ENCODE peak calls at places on chromosomes 12 and 14, in five cellular contexts. I, O, G, Q and X are unnamed samples.

GRCh38 chr14:55071870-55072640 is 20.6 kb downstream of the MAPK1IP1L start:
- DNase-seq in G (no peak), Q (peak; percentile 50), I (no peak), O (peak; percentile 21), X (peak; percentile 58)

GRCh38 chr12:55706840-55707671 is 648 bp downstream of the ITGA7 start:
- DNase-seq in I (no peak), O (no peak), G (no peak), Q (no peak), X (no peak)

GRCh38 chr14:67343601-67344230 is 15.9 kb downstream of the ATP6V1D start:
- DNase-seq in Q (no peak), G (no peak), O (no peak), I (no peak), X (no peak)

GRCh38 chr14:92459479-92460421 is 53.8 kb upstream of the RIN3 start:
- DNase-seq in O (peak; percentile 42), I (no peak), Q (peak; percentile 11), G (no peak), X (no peak)

GRCh38 chr12:50088577-50089335 is 3.6 kb downstream of the SMARCD1 start:
- DNase-seq in G (no peak), Q (peak; percentile 55), I (peak; percentile 68), O (no peak), X (no peak)

GRCh38 chr12:29023436-29024076 is 125.5 kb upstream of the FAR2 start:
- DNase-seq in O (no peak), I (no peak), G (no peak), Q (peak; percentile 71), X (no peak)

GRCh38 chr14:94121485-94121884 is 7.9 kb downstream of the IFI27L2 start:
- DNase-seq in O (no peak), I (no peak), G (no peak), Q (no peak), X (no peak)

GRCh38 chr12:49843411-49843810 is 505 bp upstream of the BCDIN3D start:
- DNase-seq in I (no peak), Q (peak; percentile 14), O (no peak), G (no peak), X (no peak)

GRCh38 chr12:9113987-9114309 is 1.8 kb downstream of the A2M start:
- DNase-seq in O (no peak), Q (no peak), G (no peak), I (no peak), X (no peak)
- H3K4me3 ChIP-seq in O (peak overlapping the region; percentile 39), Q (peak overlapping the region; percentile 62), G (peak overlapping the region; percentile 58), I (peak overlapping the region; percentile 46), X (peak overlapping the region; percentile 40)

DNA sequence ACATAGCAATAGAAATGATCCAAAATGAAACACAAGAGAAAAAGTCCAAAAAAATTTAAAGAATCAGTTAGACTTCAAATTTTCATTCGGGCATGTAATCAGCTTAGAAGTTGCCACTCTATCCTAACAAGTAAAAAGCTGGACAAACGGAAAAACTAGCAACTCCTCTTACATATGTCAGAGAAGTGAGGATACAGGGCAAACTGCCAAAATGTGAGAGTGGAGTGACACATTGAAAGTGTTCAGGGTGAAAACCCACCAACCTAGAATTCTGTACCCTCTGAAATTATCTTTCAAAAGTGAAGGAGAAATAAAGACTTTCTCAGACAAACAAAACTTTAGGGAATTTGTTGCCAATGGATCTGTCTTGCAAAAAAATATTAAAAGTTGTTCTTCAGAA is 42.0 kb upstream of the CHPT1 start:
- DNase-seq in I (no peak), G (no peak), O (no peak), Q (no peak), X (no peak)
- H3K4me3 ChIP-seq in I (no peak overlapping the region), G (no peak overlapping the region), O (no peak overlapping the region), Q (no peak overlapping the region), X (no peak overlapping the region)

DNA sequence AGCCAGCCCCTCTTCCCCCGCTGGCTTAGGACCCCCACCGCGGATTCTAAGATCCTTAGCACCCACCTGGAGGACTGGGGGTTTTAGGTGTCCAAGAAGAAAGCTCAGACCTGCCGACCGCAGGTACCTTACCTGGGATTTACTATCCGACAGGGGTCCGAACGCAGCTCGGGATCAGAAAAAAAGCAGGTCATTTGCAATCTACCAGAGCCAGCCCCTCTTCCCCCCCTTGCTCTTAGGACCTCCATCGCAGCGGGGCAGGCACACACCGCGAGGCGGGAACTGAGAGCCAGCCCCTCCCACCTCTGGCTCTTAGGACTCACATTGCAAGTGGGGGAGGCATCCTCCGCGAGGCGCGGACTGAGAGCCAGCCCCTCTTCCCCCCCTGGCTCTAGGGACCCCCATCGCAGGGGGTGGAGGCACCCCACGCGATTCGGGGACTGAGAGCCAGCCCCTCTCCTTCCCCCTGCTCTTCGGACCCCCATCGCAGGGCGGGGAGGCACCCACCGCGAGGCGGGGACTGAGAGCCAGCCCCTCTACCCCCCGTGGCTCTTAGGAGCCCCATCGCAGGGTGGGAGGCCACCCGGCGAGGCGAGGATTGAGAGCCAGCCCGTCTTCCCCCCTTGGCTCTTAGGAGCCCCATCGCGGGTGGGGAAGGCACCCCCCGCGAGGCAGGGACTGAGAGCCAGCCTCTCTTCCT is 45.3 kb downstream of the DDX11 start:
- DNase-seq in I (peak; percentile 45), O (no peak), G (no peak), Q (peak; percentile 62), X (no peak)
- H3K4me3 ChIP-seq in I (peak overlapping the region; percentile 55), O (peak overlapping the region; percentile 30), G (no peak overlapping the region), Q (peak overlapping the region; percentile 72), X (peak overlapping the region; percentile 39)

GRCh38 chr12:6831021-6831420 is 2.8 kb downstream of the P3H3 start:
- DNase-seq in O (no peak), G (no peak), I (no peak), Q (no peak), X (no peak)

GRCh38 chr12:6827982-6828670 is at the start of gene P3H3:
- DNase-seq in I (no peak), O (peak; percentile 52), Q (no peak), G (no peak), X (peak; percentile 59)

GRCh38 chr12:6828671-6829531 is 694 bp downstream of the P3H3 start:
- DNase-seq in I (peak; percentile 56), O (no peak), G (peak; percentile 52), Q (no peak), X (peak; percentile 65)

GRCh38 chr12:6830286-6830892 is 2.2 kb downstream of the P3H3 start:
- DNase-seq in O (no peak), I (no peak), G (no peak), Q (no peak), X (no peak)

GRCh38 chr12:6829532-6830220 is 1.5 kb downstream of the P3H3 start:
- DNase-seq in O (no peak), G (no peak), Q (no peak), I (no peak), X (no peak)
- H3K4me3 ChIP-seq in O (peak overlapping the region; percentile 74), G (peak overlapping the region; percentile 89), Q (peak overlapping the region; percentile 88), I (peak overlapping the region; percentile 85), X (peak overlapping the region; percentile 87)

DNA sequence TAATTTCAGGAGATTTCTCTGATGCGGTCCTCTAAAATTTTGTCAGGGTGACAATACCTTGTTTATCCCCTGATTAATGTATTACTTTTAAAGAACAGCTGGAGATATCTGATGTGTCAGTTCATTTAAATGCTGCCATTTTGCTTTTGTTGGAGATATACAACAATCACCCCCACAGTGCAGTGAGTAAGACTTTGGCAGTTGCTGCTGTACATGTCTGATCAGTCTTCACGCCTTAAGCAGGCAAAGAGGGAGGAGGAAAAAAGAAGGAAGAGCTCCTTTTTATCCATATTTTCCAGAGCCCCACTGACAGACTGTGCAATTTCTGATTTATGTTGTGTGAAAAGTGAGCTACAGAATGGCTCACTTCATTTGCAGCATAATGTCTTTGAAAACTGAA is 319.7 kb upstream of the LRIG3 start:
- DNase-seq in O (no peak), G (no peak), I (no peak), Q (no peak), X (no peak)
- H3K4me3 ChIP-seq in O (no peak overlapping the region), G (no peak overlapping the region), I (no peak overlapping the region), Q (no peak overlapping the region), X (no peak overlapping the region)

DNA sequence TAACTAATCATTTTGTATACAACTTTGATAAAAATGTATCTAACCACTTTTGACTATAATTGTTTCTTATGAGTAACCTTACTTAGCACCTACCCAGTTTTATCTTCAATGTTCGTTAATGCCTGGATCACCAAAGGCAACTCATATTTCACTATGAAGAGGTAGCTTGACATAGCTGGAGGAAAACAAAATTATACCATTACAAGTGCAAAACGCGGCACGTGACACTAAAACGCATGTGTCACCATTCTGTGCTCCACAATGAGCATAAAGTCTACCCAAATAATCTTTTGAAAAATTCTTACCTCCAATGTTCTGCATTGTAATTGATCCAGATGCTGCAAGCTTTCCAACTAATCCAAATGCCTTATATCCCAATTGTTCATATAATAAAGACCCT is 5.8 kb downstream of the SLC38A2 start:
- DNase-seq in G (no peak), I (no peak), O (no peak), Q (no peak), X (no peak)
- H3K4me3 ChIP-seq in G (peak overlapping the region; percentile 88), I (peak overlapping the region; percentile 94), O (no peak overlapping the region), Q (peak overlapping the region; percentile 89), X (peak overlapping the region; percentile 98)

DNA sequence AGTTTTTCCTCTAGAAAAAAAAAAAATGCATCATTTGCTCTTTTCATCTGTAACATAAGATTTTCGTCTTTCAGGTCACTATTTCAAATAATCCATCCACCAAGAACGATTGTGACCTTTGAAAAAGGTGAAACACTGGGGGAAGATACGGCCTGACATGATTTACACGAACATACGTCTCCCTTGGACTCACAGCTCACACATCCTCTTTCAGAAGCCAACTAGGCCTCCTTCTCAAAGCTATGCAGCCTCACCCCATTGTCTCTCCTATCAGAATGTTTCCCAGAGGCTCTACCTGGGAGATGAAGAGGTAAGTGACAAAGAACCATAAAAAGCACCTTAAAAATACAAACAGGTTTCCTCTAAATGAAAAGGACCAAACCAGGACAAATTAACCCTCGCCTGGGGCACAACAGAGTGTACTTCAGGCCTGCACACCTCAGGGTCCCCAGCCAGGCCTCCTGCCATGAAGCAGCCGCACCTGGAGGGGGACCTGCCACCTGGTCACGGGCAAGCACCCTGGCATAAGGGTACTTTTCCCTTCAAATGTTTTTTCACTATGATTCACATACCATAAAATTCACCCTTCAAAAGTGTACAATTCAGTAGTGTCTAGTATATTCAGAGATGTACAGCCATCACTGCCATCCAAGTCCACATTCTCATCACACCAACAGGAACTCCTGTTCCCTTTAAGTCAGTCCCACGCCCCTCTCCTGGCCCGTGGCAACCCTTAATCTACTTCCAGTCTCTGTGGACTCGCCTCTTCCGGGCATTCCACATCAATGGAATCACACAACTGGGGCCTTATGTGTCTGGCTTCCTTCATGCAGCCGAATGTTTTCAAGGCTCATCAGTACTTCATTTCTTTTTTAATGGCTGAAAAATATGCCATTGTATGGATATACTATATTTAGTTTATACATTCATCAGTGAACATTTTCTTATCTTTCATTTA is 5.4 kb downstream of the SLC15A4 start:
- DNase-seq in G (no peak), I (peak; percentile 24), O (no peak), Q (no peak), X (no peak)
- H3K4me3 ChIP-seq in G (no peak overlapping the region), I (no peak overlapping the region), O (no peak overlapping the region), Q (no peak overlapping the region), X (no peak overlapping the region)

GRCh38 chr12:54379401-54380201 is 4.9 kb downstream of the ZNF385A start:
- DNase-seq in I (peak; percentile 94), O (peak; percentile 94), Q (peak; percentile 82), G (peak; percentile 93), X (peak; percentile 80)

GRCh38 chr12:54376596-54377468 is 7.7 kb downstream of the ZNF385A start:
- DNase-seq in I (no peak), G (peak; percentile 78), Q (no peak), O (no peak), X (no peak)

GRCh38 chr12:54378791-54379400 is 5.6 kb downstream of the ZNF385A start:
- DNase-seq in Q (no peak), G (no peak), O (peak; percentile 83), I (peak; percentile 70), X (peak; percentile 60)

GRCh38 chr12:54375258-54375579 is 9.3 kb downstream of the ZNF385A start:
- DNase-seq in Q (no peak), G (no peak), O (no peak), I (no peak), X (no peak)

GRCh38 chr12:54377797-54378515 is 6.6 kb downstream of the ZNF385A start:
- DNase-seq in I (no peak), O (no peak), Q (no peak), G (no peak), X (no peak)
- H3K4me3 ChIP-seq in I (peak overlapping the region; percentile 48), O (peak overlapping the region; percentile 40), Q (peak overlapping the region; percentile 73), G (no peak overlapping the region), X (peak overlapping the region; percentile 66)